ENCODE peak calls at places on chromosome 14, in six cellular contexts. M is Caki2; J is stimulated activated CD8-positive, alpha-beta memory T cell treated with anti-CD3 and anti-CD28 coated beads, Interleukin-2, amount 100 ng/mL, for 48 hours; H is ELR; L is kidney tubule cell; P is heart right ventricle. E is an unnamed sample.

GRCh38 chr14:65206448-65207096 is 104.3 kb upstream of the MAX start:
- DNase-seq in M (no peak), J (no peak), H (peak; percentile 90), L (peak; percentile 83), P (no peak), E (no peak)

GRCh38 chr14:103995876-103996275 is 53.5 kb upstream of the RD3L start:
- DNase-seq in M (no peak), J (no peak), H (no peak), L (no peak), P (no peak), E (no peak)

GRCh38 chr14:60815371-60815770 is 80.8 kb downstream of the MNAT1 start:
- DNase-seq in M (no peak), J (no peak), H (no peak), L (peak; percentile 52), P (no peak), E (no peak)

GRCh38 chr14:33709286-33709685 is 241.6 kb downstream of the EGLN3 start:
- DNase-seq in M (no peak), J (no peak), H (no peak), L (no peak), P (no peak), E (no peak)

GRCh38 chr14:40599726-40600125 is 1007.0 kb upstream of the LRFN5 start:
- DNase-seq in M (no peak), J (no peak), H (no peak), L (peak; percentile 53), P (no peak), E (no peak)

GRCh38 chr14:37985826-37986470 is 221.8 kb upstream of the SSTR1 start:
- DNase-seq in M (peak; percentile 22), J (no peak), H (peak; percentile 74), L (peak; percentile 52), P (no peak), E (no peak)

GRCh38 chr14:83975435-83976222 is 1554.3 kb upstream of the FLRT2 start:
- DNase-seq in M (no peak), J (no peak), H (no peak), L (no peak), P (peak; percentile 48), E (no peak)

GRCh38 chr14:75334191-75335051 is 55.8 kb downstream of the FOS start:
- DNase-seq in M (no peak), J (no peak), H (no peak), L (peak; percentile 3), P (peak; percentile 35), E (no peak)

GRCh38 chr14:76203086-76204001 is 51.6 kb downstream of the GPATCH2L start:
- DNase-seq in M (peak; percentile 87), J (no peak), H (peak; percentile 97), L (peak; percentile 93), P (no peak), E (no peak)

GRCh38 chr14:54213531-54213930 is 183.3 kb upstream of the CDKN3 start:
- DNase-seq in M (no peak), J (no peak), H (no peak), L (no peak), P (no peak), E (no peak)

GRCh38 chr14:98984719-98985041 is 287.3 kb downstream of the BCL11B start:
- DNase-seq in M (no peak), J (peak; percentile 16), H (no peak), L (no peak), P (no peak), E (no peak)

GRCh38 chr14:54674342-54674741 is 107.4 kb downstream of the SAMD4A start:
- DNase-seq in M (no peak), J (no peak), H (no peak), L (no peak), P (no peak), E (no peak)

GRCh38 chr14:56794557-56795283 is 15.6 kb downstream of the OTX2 start:
- DNase-seq in M (no peak), J (no peak), H (no peak), L (no peak), P (no peak), E (no peak)

GRCh38 chr14:84482256-84483071 is 1047.5 kb upstream of the FLRT2 start:
- DNase-seq in M (no peak), J (no peak), H (peak; percentile 82), L (peak; percentile 78), P (no peak), E (no peak)

GRCh38 chr14:55418411-55418810 is 6.8 kb upstream of the ATG14 start:
- DNase-seq in M (no peak), J (no peak), H (peak; percentile 33), L (no peak), P (no peak), E (no peak)

GRCh38 chr14:54919330-54919729 is 16.7 kb upstream of the GCH1 start:
- DNase-seq in M (no peak), J (no peak), H (no peak), L (no peak), P (no peak), E (no peak)

GRCh38 chr14:93638790-93639189 is 149.5 kb downstream of the PRIMA1 start:
- DNase-seq in M (no peak), J (no peak), H (no peak), L (no peak), P (no peak), E (no peak)

GRCh38 chr14:72013606-72014129 is 81.4 kb downstream of the RGS6 start:
- DNase-seq in M (no peak), J (no peak), H (no peak), L (no peak), P (no peak), E (no peak)

GRCh38 chr14:77353469-77354141 is 23.3 kb downstream of the TMED8 start:
- DNase-seq in M (no peak), J (no peak), H (no peak), L (no peak), P (no peak), E (no peak)

GRCh38 chr14:79011920-79012204 is 841.7 kb downstream of the NRXN3 start:
- DNase-seq in M (no peak), J (no peak), H (peak; percentile 79), L (no peak), P (no peak), E (no peak)

GRCh38 chr14:22836301-22837058 is at the start of gene MMP14:
- DNase-seq in M (no peak), J (no peak), H (peak; percentile 90), L (peak; percentile 83), P (peak; percentile 77), E (no peak)

GRCh38 chr14:62743569-62743968 is 301.7 kb downstream of the KCNH5 start:
- DNase-seq in M (no peak), J (no peak), H (no peak), L (no peak), P (no peak), E (no peak)

GRCh38 chr14:60658909-60659585 is 9.8 kb upstream of the SIX1 start:
- DNase-seq in M (no peak), J (no peak), H (no peak), L (no peak), P (no peak), E (no peak)

GRCh38 chr14:34693228-34693939 is 21.0 kb downstream of the CFL2 start:
- DNase-seq in M (peak; percentile 57), J (no peak), H (no peak), L (peak; percentile 60), P (no peak), E (no peak)

GRCh38 chr14:104594310-104595046 is 10.1 kb downstream of the TMEM179 start:
- DNase-seq in M (no peak), J (no peak), H (no peak), L (no peak), P (no peak), E (no peak)

GRCh38 chr14:54673193-54674121 is 106.5 kb downstream of the SAMD4A start:
- DNase-seq in M (no peak), J (no peak), H (no peak), L (no peak), P (no peak), E (no peak)

E was measured in breast epithelium.